ENCODE peak calls at places on chromosome 2, in five cellular contexts. M, B, P, T and W are unnamed samples.

GRCh38 chr2:113240915-113241911 is 37.5 kb downstream of the PAX8 start:
- DNase-seq in T (peak; percentile 85), P (peak; percentile 69), M (peak; percentile 97), B (peak; percentile 70), W (no peak)

GRCh38 chr2:144459937-144460336 is 60.0 kb downstream of the ZEB2 start:
- DNase-seq in T (no peak), B (no peak), M (peak; percentile 52), P (no peak), W (peak; percentile 23)

GRCh38 chr2:237459741-237460174 is 27.3 kb upstream of the MLPH start:
- DNase-seq in T (no peak), M (no peak), P (no peak), B (no peak), W (no peak)

GRCh38 chr2:104321800-104322164 is 532.1 kb upstream of the POU3F3 start:
- DNase-seq in T (no peak), M (peak; percentile 3), P (no peak), B (no peak), W (no peak)

GRCh38 chr2:37091873-37092272 is 7.6 kb downstream of the GPATCH11 start:
- DNase-seq in T (no peak), M (no peak), B (no peak), P (no peak), W (no peak)

GRCh38 chr2:105961599-105962146 is 217.0 kb downstream of the NCK2 start:
- DNase-seq in P (no peak), M (no peak), B (no peak), T (no peak), W (no peak)

GRCh38 chr2:12964904-12965539 is 248.3 kb downstream of the TRIB2 start:
- DNase-seq in M (no peak), P (no peak), T (no peak), B (no peak), W (no peak)

GRCh38 chr2:63980794-63981193 is 38.4 kb downstream of the VPS54 start:
- DNase-seq in P (no peak), T (no peak), M (no peak), B (no peak), W (no peak)

GRCh38 chr2:2328847-2329246 is 2.2 kb downstream of the MYT1L start:
- DNase-seq in M (no peak), B (no peak), P (no peak), T (no peak), W (no peak)

GRCh38 chr2:240670402-240670801 is 12.3 kb downstream of the AQP12B start:
- DNase-seq in M (no peak), T (no peak), B (no peak), P (no peak), W (no peak)

GRCh38 chr2:185417111-185417510 is 321.5 kb upstream of the FSIP2 start:
- DNase-seq in B (no peak), T (no peak), P (no peak), M (no peak), W (no peak)

GRCh38 chr2:66324924-66325583 is 109.9 kb upstream of the MEIS1 start:
- DNase-seq in T (no peak), M (no peak), P (no peak), B (no peak), W (no peak)

GRCh38 chr2:47073641-47074040 is 81.5 kb downstream of the STPG4 start:
- DNase-seq in P (peak; percentile 44), T (no peak), M (no peak), B (no peak), W (no peak)

GRCh38 chr2:47073217-47073616 is 81.9 kb downstream of the STPG4 start:
- DNase-seq in P (no peak), B (no peak), M (no peak), T (no peak), W (no peak)

GRCh38 chr2:47070920-47071824 is 83.9 kb downstream of the STPG4 start:
- DNase-seq in T (peak; percentile 89), P (peak; percentile 92), B (peak; percentile 72), M (peak; percentile 85), W (no peak)

GRCh38 chr2:47072018-47072691 is 83.0 kb downstream of the STPG4 start:
- DNase-seq in P (peak; percentile 94), B (peak; percentile 97), T (peak; percentile 89), M (peak; percentile 77), W (no peak)

DNA sequence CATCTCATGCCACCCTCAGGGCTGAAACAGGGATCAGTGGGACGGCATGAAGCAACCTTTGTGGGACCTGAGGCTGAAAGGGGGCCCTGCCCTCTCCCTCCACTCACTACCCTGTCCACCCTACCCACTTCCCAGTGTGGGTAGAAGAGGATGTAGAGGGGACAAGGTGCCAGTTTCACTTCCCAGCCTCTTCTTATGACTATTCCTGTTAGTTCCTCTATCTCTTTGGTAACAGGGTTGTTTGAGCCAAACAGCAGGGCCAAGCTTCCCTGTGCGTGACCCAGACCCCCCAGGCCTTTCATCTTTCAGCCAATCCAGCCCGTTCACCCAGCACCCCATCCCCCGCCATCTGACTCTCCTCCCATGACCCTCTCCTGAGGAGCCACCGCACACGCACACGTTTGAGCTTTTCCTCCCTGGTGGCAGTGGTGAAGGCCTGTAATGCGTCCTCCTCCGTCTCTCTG is 82.3 kb downstream of the STPG4 start:
- DNase-seq in T (peak; percentile 58), M (peak; percentile 68), B (no peak), P (peak; percentile 80), W (no peak)
- H3K4me1 ChIP-seq in T (peaks cover 79% of the 10 kb centered on the region), M (peaks cover 33% of the 10 kb centered on the region), B (peaks cover 27% of the 10 kb centered on the region), P (peaks cover 90% of the 10 kb centered on the region), W (peaks cover 30% of the 10 kb centered on the region)

GRCh38 chr2:122750095-122750494 is 994.6 kb downstream of the TSN start:
- DNase-seq in P (no peak), B (no peak), T (no peak), M (no peak), W (no peak)

GRCh38 chr2:122753341-122753740 is 997.9 kb downstream of the TSN start:
- DNase-seq in M (no peak), B (no peak), T (no peak), P (no peak), W (no peak)

GRCh38 chr2:122748552-122749011 is 993.1 kb downstream of the TSN start:
- DNase-seq in T (no peak), M (no peak), P (no peak), B (no peak), W (no peak)

GRCh38 chr2:122749347-122749850 is 993.9 kb downstream of the TSN start:
- DNase-seq in M (no peak), T (no peak), P (no peak), B (no peak), W (no peak)

GRCh38 chr2:122750808-122751207 is 995.4 kb downstream of the TSN start:
- DNase-seq in M (no peak), T (no peak), P (no peak), B (no peak), W (no peak)
- H3K4me3 ChIP-seq in M (no peak overlapping the region), T (no peak overlapping the region), P (no peak overlapping the region), B (no peak overlapping the region), W (no peak overlapping the region)

GRCh38 chr2:205091411-205091810 is 546.1 kb downstream of the PARD3B start:
- DNase-seq in M (no peak), P (no peak), T (no peak), B (no peak), W (no peak)
- H3K27me3 ChIP-seq in M (no peaks in the 10 kb centered on the region), P (no peaks in the 10 kb centered on the region), T (no peaks in the 10 kb centered on the region), B (no peaks in the 10 kb centered on the region), W (no peaks in the 10 kb centered on the region)

DNA sequence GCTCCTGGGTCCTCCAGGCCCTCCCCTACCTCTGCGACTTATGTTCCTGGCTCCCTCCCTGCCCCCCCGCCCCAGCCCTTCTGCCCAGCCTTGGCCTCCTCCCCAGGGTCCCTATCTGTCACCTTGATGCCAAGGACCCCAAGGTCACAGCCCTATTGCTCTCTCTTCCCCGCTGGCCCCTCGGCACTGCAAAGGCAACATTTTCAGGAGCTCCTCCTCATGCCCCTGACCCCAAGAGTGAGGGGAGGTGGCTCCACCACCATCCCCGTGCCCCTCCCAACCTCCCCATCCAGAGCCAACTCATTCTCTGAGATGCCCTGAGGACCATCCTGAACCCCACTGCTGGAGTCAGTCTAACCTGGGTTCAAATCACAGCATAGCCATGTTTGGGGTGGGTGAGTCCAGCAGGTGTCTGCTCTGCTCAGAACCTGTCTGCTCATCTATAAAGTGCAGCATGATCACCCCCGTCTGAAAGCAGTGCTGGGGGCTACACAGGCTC is 11.7 kb downstream of the LIMS2 start:
- DNase-seq in M (no peak), P (no peak), B (peak; percentile 8), T (no peak), W (no peak)
- H3K4me1 ChIP-seq in M (no peaks in the 10 kb centered on the region), P (peaks cover 98% of the 10 kb centered on the region), B (no peaks in the 10 kb centered on the region), T (peaks cover 69% of the 10 kb centered on the region), W (no peaks in the 10 kb centered on the region)

GRCh38 chr2:230986520-230987136 is 9.3 kb upstream of the SPATA3 start:
- DNase-seq in B (no peak), M (no peak), P (no peak), T (no peak), W (no peak)

GRCh38 chr2:230985519-230986231 is 10.2 kb upstream of the SPATA3 start:
- DNase-seq in T (no peak), M (no peak), B (no peak), P (no peak), W (no peak)

GRCh38 chr2:230990131-230990898 is 5.6 kb upstream of the SPATA3 start:
- DNase-seq in M (no peak), T (no peak), B (no peak), P (no peak), W (no peak)

GRCh38 chr2:230989731-230990130 is 6.2 kb upstream of the SPATA3 start:
- DNase-seq in P (no peak), T (no peak), B (no peak), M (no peak), W (no peak)

DNA sequence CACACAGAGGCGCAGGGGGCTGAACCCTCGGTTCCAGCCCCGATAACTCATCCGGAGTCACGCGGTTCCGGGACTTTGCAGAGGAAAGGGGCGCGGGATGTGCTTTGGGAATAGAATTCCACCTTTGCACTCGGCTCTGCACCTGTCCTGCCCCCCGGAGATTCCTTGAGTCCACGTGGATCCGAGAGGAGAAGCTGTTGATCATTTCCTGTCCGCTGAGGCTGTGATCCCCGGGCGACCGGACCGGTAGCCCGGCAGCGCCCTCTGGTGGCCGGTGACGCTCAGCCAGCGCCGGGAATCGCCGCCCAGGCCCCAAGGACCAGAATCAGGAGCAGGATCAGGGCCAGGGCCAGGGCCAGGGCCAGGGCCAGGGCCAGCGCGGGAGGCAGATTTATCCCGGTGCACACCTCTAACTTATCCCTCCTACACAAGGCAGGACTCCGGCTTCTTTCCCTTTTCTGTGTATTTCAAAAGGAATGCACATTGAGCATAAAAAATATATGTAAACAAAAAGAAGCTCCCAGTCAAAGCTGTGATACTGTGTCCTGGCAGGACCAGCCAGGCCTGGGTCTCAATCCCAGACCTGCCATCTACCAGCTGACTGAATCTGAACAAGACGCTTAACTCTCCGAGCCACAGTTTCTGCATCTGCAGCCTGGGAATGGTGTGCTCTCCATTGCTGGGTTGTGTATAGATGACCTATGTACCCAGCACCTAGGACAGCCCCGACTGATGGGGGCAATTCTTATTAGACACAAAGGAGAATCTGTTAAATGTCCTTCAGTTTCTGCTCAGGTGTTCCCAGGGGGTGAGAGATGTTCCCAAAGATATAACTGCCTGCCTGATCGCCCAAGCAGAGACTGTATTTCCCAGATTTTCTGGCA is 8.5 kb upstream of the SPATA3 start:
- DNase-seq in B (peak; percentile 80), T (peak; percentile 72), M (peak; percentile 80), P (peak; percentile 85), W (peak; percentile 65)
- H3K4me3 ChIP-seq in B (peak overlapping the region; percentile 13), T (peak overlapping the region; percentile 47), M (no peak overlapping the region), P (peak overlapping the region; percentile 39), W (peak overlapping the region; percentile 56)

DNA sequence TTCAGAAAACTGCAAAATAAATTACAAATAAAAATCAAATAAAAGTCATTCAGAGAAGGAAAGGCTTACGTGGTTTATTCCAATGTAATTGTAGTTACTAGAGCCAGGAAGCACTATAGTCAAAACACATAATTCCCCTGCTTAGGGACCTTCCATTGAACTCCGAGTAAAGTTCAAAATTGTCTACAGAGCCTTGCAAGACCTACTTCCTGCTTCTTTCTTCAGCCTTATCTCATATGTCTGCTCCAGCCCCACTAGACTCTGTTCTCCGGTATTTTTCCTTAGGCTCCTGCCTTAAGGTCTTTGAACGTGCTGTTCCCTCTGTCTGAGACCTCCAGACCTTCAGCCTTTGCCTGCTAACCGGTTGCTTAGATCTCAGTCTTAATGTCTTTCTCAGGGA is 104.2 kb downstream of the ARL6IP6 start:
- DNase-seq in M (no peak), P (no peak), B (no peak), T (no peak), W (no peak)
- H3K27me3 ChIP-seq in M (no peaks in the 10 kb centered on the region), P (no peaks in the 10 kb centered on the region), B (no peaks in the 10 kb centered on the region), T (no peaks in the 10 kb centered on the region), W (no peaks in the 10 kb centered on the region)